ENCODE peak calls at places on chromosomes 6 and 20, in five cellular contexts. C is K562, D is fibroblast of lung, S is fibroblast of pulmonary artery, V is body of pancreas. H is an unnamed sample.

GRCh38 chr20:53597521-53598120 is 4.0 kb upstream of the ZNF217 start:
- DNase-seq in C (no peak), D (no peak), S (no peak), V (no peak), H (no peak)

GRCh38 chr6:21099338-21100314 is 493.9 kb upstream of the SOX4 start:
- DNase-seq in C (no peak), D (no peak), S (no peak), V (no peak), H (no peak)

GRCh38 chr6:101402618-101403002 is 9.1 kb downstream of the GRIK2 start:
- DNase-seq in C (no peak), D (no peak), S (no peak), V (no peak), H (peak)

GRCh38 chr20:56941101-56941686 is 312.1 kb downstream of the TFAP2C start:
- DNase-seq in C (no peak), D (no peak), S (no peak), V (no peak), H (no peak)

GRCh38 chr6:108735310-108735990 is 112.8 kb upstream of the ARMC2 start:
- DNase-seq in C (no peak), D (no peak), S (no peak), V (no peak), H (no peak)

GRCh38 chr6:32178547-32179440 is 589 bp downstream of the RNF5 start:
- DNase-seq in C (peak), D (no peak), S (no peak), V (no peak), H (no peak)

GRCh38 chr20:54573838-54574237 is 98.4 kb downstream of the DOK5 start:
- DNase-seq in C (no peak), D (no peak), S (peak), V (no peak), H (no peak)

GRCh38 chr6:28751963-28752350 is 171.8 kb downstream of the TRIM27 start:
- DNase-seq in C (no peak), D (no peak), S (no peak), V (no peak), H (no peak)

GRCh38 chr6:136745300-136745699 is 47.0 kb downstream of the MAP3K5 start:
- DNase-seq in C (no peak), D (no peak), S (no peak), V (no peak), H (no peak)

GRCh38 chr20:62354811-62355341 is 12.2 kb downstream of the LAMA5 start:
- DNase-seq in C (no peak), D (no peak), S (no peak), V (no peak), H (peak)

GRCh38 chr6:110609101-110609500 is 132.7 kb upstream of the SLC22A16 start:
- DNase-seq in C (no peak), D (no peak), S (no peak), V (no peak), H (no peak)

GRCh38 chr6:29680416-29680815 is 536 bp downstream of the ZFP57 start:
- DNase-seq in C (no peak), D (no peak), S (no peak), V (no peak), H (no peak)

GRCh38 chr6:135583256-135583758 is 85.8 kb upstream of the AHI1 start:
- DNase-seq in C (no peak), D (peak), S (peak), V (no peak), H (no peak)

GRCh38 chr6:423799-424345 is 32.3 kb downstream of the IRF4 start:
- DNase-seq in C (no peak), D (no peak), S (no peak), V (no peak), H (no peak)

GRCh38 chr6:47476794-47477496 is 644 bp upstream of the CD2AP start:
- DNase-seq in C (peak), D (no peak), S (no peak), V (no peak), H (no peak)

GRCh38 chr6:95519228-95520037 is 57.9 kb upstream of the MANEA start:
- DNase-seq in C (peak), D (no peak), S (no peak), V (no peak), H (no peak)

GRCh38 chr20:1484438-1485120 is 6.6 kb downstream of the SIRPB2 start:
- DNase-seq in C (no peak), D (peak), S (no peak), V (no peak), H (no peak)

DNA sequence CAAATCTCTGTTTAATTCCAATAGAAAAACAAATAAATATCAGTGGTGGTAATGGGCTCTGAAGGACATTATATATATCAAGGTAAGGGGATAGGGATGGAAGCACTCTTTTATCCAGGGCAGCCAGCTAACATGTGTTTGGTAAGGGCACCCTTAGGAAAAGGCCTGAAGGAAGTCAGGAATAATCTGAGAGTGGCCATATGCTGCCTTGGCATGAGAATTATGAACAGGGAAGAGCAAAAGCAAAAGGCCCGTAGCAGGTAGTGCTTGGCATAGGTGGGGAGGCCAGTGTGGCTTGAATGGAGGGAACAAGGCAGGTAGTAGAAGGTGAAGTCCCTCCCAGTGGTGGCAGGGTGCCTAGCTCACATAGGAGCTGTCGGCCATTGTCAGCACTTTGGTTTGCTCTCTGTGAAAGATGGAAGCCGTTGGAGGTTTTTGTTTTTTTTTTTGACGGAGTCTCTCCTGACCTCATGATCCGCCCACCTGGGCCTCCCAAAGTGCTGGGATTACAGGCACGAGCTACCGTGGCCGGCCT is 39.6 kb upstream of the CSE1L start:
- DNase-seq in C (no peak), D (no peak), S (no peak), V (peak), H (no peak)
- TF ChIP-seq CTCF in C (no peak), D (no peak), S (no peak), V (no peak), H (no peak)

GRCh38 chr6:33770116-33770832 is 18.7 kb downstream of the LEMD2 start:
- DNase-seq in C (no peak), D (no peak), S (no peak), V (no peak), H (no peak)

GRCh38 chr6:33772114-33772830 is 16.7 kb downstream of the LEMD2 start:
- DNase-seq in C (peak), D (no peak), S (peak), V (no peak), H (no peak)

GRCh38 chr6:33771342-33772113 is 17.4 kb downstream of the LEMD2 start:
- DNase-seq in C (peak), D (peak), S (peak), V (peak), H (peak)

GRCh38 chr6:33769248-33769821 is 19.6 kb downstream of the LEMD2 start:
- DNase-seq in C (no peak), D (no peak), S (no peak), V (no peak), H (no peak)

DNA sequence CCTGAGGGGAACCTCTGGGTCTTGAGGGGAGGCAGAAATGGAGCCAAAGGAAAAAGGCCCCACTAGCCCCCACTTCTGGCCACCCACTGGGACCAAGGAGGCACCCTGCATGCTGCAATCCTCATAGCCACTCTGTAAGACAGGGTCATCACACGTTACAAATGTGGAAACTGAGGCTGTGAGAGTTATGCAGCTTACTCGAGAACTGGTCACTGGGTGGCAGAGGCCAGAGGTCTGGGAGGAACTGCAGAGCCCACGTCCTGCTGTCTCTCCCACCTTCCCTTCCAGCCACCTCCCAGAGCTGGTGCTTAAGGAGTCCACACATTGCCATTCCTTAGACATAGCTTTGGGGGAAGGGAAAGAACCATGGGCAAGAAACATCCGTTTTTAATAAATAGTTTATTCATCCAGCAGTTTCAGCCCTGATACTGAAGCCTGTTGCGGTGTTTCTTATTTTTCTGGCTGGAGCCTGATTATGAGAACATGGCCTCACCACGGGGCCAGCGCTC is 18.0 kb downstream of the LEMD2 start:
- DNase-seq in C (no peak), D (no peak), S (no peak), V (no peak), H (peak)
- H3K4me3 ChIP-seq in C (no peak), D (no peak), S (no peak), V (no peak), H (no peak)

GRCh38 chr20:36308318-36308710 is 2.2 kb downstream of the DLGAP4 start:
- DNase-seq in C (no peak), D (no peak), S (no peak), V (no peak), H (no peak)
- TF ChIP-seq CTCF in C (no peak), D (no peak), S (no peak), V (no peak), H (no peak)

DNA sequence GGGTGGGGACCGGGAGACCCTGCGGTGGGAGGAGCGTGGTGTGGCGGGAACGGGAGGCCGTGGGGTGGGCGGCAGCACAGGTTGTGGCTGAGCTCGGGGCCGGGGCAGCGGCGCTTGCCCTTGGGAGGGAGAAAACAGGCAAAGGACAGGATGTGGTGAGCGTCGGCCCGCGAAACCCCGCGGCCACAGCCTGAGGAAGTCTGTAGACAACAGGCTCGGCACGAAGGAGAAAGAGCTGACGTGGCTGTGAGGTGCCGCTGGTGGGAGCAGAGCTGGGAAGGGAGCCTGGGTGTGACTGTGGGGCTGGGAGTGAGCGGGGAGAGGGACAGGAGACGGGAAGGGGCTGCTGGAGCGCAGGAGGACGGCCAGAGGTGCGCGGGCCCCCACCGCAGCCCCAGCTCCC is 202.9 kb downstream of the DLL1 start:
- DNase-seq in C (no peak), D (no peak), S (no peak), V (peak), H (no peak)
- H3K4me3 ChIP-seq in C (no peak), D (no peak), S (no peak), V (no peak), H (no peak)